ENCODE peak calls at places on chromosomes 4 and X, in four cellular contexts. One of them, this sample, is unnamed.

GRCh38 chr4:72286185-72286584 is 254.4 kb downstream of the NPFFR2 start:
- DNase-seq in AG04450: no peak
- DNase-seq in MM.1S: peak; percentile 23
- DNase-seq in choroid plexus epithelial cell: peak; percentile 39
- DNase-seq in this sample: peak; percentile 16

GRCh38 chr4:184348311-184349233 is 125.8 kb downstream of the IRF2 start:
- DNase-seq in choroid plexus epithelial cell: peak; percentile 80
- DNase-seq in AG04450: peak; percentile 39
- DNase-seq in MM.1S: no peak
- DNase-seq in this sample: peak; percentile 100

GRCh38 chr4:137644201-137644600 is 111.9 kb upstream of the PCDH18 start:
- DNase-seq in choroid plexus epithelial cell: peak; percentile 33
- DNase-seq in AG04450: no peak
- DNase-seq in MM.1S: no peak
- DNase-seq in this sample: peak; percentile 62

GRCh38 chrX:101081257-101081656 is 2.6 kb downstream of the TMEM35A start:
- DNase-seq in AG04450: no peak
- DNase-seq in MM.1S: no peak
- DNase-seq in choroid plexus epithelial cell: no peak
- DNase-seq in this sample: no peak

GRCh38 chrX:116232833-116233232 is 62.3 kb downstream of the AGTR2 start:
- DNase-seq in MM.1S: no peak
- DNase-seq in AG04450: no peak
- DNase-seq in choroid plexus epithelial cell: peak; percentile 86
- DNase-seq in this sample: peak; percentile 64

GRCh38 chr4:106583567-106583966 is 215.0 kb upstream of the GIMD1 start:
- DNase-seq in choroid plexus epithelial cell: peak; percentile 98
- DNase-seq in AG04450: peak; percentile 63
- DNase-seq in MM.1S: no peak
- DNase-seq in this sample: peak; percentile 89

GRCh38 chr4:168480991-168481588 is 798 bp upstream of the DDX60L start:
- DNase-seq in choroid plexus epithelial cell: peak; percentile 88
- DNase-seq in MM.1S: peak; percentile 55
- DNase-seq in AG04450: peak; percentile 41
- DNase-seq in this sample: peak; percentile 76

GRCh38 chrX:13177921-13178320 is 133.5 kb upstream of the FAM9C start:
- DNase-seq in AG04450: no peak
- DNase-seq in MM.1S: no peak
- DNase-seq in choroid plexus epithelial cell: no peak
- DNase-seq in this sample: no peak

GRCh38 chrX:136067946-136068345 is 79.4 kb upstream of the FHL1 start:
- DNase-seq in choroid plexus epithelial cell: no peak
- DNase-seq in AG04450: no peak
- DNase-seq in MM.1S: no peak
- DNase-seq in this sample: no peak

GRCh38 chr4:99825272-99825671 is 8.6 kb downstream of the DAPP1 start:
- DNase-seq in MM.1S: no peak
- DNase-seq in AG04450: no peak
- DNase-seq in choroid plexus epithelial cell: no peak
- DNase-seq in this sample: no peak

GRCh38 chr4:3007724-3008123 is 44.4 kb downstream of the GRK4 start:
- DNase-seq in AG04450: no peak
- DNase-seq in MM.1S: no peak
- DNase-seq in choroid plexus epithelial cell: no peak
- DNase-seq in this sample: no peak

GRCh38 chrX:111687305-111687704 is 6.3 kb downstream of the ALG13 start:
- DNase-seq in choroid plexus epithelial cell: no peak
- DNase-seq in MM.1S: no peak
- DNase-seq in AG04450: no peak
- DNase-seq in this sample: no peak

GRCh38 chr4:150782921-150783320 is 201.0 kb downstream of the MAB21L2 start:
- DNase-seq in MM.1S: no peak
- DNase-seq in choroid plexus epithelial cell: peak; percentile 53
- DNase-seq in AG04450: no peak
- DNase-seq in this sample: peak; percentile 18

GRCh38 chrX:45900751-45901150 is 644.5 kb downstream of the ZNF674 start:
- DNase-seq in choroid plexus epithelial cell: peak; percentile 84
- DNase-seq in MM.1S: no peak
- DNase-seq in AG04450: no peak
- DNase-seq in this sample: peak; percentile 35

GRCh38 chr4:152860057-152860456 is 76.1 kb upstream of the FHDC1 start:
- DNase-seq in choroid plexus epithelial cell: peak; percentile 44
- DNase-seq in AG04450: no peak
- DNase-seq in MM.1S: no peak
- DNase-seq in this sample: no peak

GRCh38 chr4:175412161-175412560 is 399.9 kb downstream of the GPM6A start:
- DNase-seq in choroid plexus epithelial cell: no peak
- DNase-seq in MM.1S: no peak
- DNase-seq in AG04450: no peak
- DNase-seq in this sample: peak; percentile 53

GRCh38 chrX:57177070-57177469 is 39.9 kb upstream of the SPIN2A start:
- DNase-seq in MM.1S: no peak
- DNase-seq in choroid plexus epithelial cell: no peak
- DNase-seq in AG04450: no peak
- DNase-seq in this sample: no peak

GRCh38 chr4:108168672-108169562 is at the start of gene LEF1:
- DNase-seq in AG04450: no peak
- DNase-seq in choroid plexus epithelial cell: peak; percentile 47
- DNase-seq in MM.1S: peak; percentile 90
- DNase-seq in this sample: peak; percentile 31

GRCh38 chr4:156977435-156978160 is 6.0 kb upstream of the PDGFC start:
- DNase-seq in choroid plexus epithelial cell: peak; percentile 68
- DNase-seq in MM.1S: no peak
- DNase-seq in AG04450: peak; percentile 90
- DNase-seq in this sample: peak; percentile 68

GRCh38 chrX:10617186-10617963 is 3.0 kb downstream of the MID1 start:
- DNase-seq in MM.1S: no peak
- DNase-seq in AG04450: no peak
- DNase-seq in choroid plexus epithelial cell: no peak
- DNase-seq in this sample: no peak

GRCh38 chr4:52477191-52477590 is 181.9 kb downstream of the USP46 start:
- DNase-seq in AG04450: no peak
- DNase-seq in MM.1S: no peak
- DNase-seq in choroid plexus epithelial cell: no peak
- DNase-seq in this sample: no peak

GRCh38 chr4:89482248-89482647 is 174.6 kb upstream of the GPRIN3 start:
- DNase-seq in choroid plexus epithelial cell: peak; percentile 83
- DNase-seq in MM.1S: peak; percentile 49
- DNase-seq in AG04450: no peak
- DNase-seq in this sample: peak; percentile 54

GRCh38 chr4:8191136-8191747 is 7.8 kb upstream of the SH3TC1 start:
- DNase-seq in AG04450: no peak
- DNase-seq in choroid plexus epithelial cell: peak; percentile 91
- DNase-seq in MM.1S: peak; percentile 63
- DNase-seq in this sample: peak; percentile 92

GRCh38 chr4:83486457-83487129 is 1.7 kb upstream of the ABRAXAS1 start:
- DNase-seq in MM.1S: no peak
- DNase-seq in AG04450: no peak
- DNase-seq in choroid plexus epithelial cell: no peak
- DNase-seq in this sample: no peak

GRCh38 chrX:70553516-70553915 is 108.9 kb downstream of the DLG3 start:
- DNase-seq in AG04450: no peak
- DNase-seq in MM.1S: peak; percentile 44
- DNase-seq in choroid plexus epithelial cell: no peak
- DNase-seq in this sample: no peak

GRCh38 chrX:44897539-44897938 is 24.6 kb downstream of the KDM6A start:
- DNase-seq in choroid plexus epithelial cell: no peak
- DNase-seq in MM.1S: no peak
- DNase-seq in AG04450: no peak
- DNase-seq in this sample: no peak

GRCh38 chrX:10041383-10041782 is 74.2 kb downstream of the CLDN34 start:
- DNase-seq in MM.1S: no peak
- DNase-seq in choroid plexus epithelial cell: peak; percentile 80
- DNase-seq in AG04450: no peak
- DNase-seq in this sample: no peak

GRCh38 chrX:154371771-154372300 is 2.6 kb downstream of the FLNA start:
- DNase-seq in AG04450: no peak
- DNase-seq in choroid plexus epithelial cell: no peak
- DNase-seq in MM.1S: no peak
- DNase-seq in this sample: no peak

GRCh38 chr4:94253036-94253435 is 45.4 kb downstream of the SMARCAD1 start:
- DNase-seq in choroid plexus epithelial cell: peak; percentile 21
- DNase-seq in AG04450: no peak
- DNase-seq in MM.1S: no peak
- DNase-seq in this sample: no peak

GRCh38 chrX:132954323-132954722 is 4.1 kb downstream of the HS6ST2 start:
- DNase-seq in AG04450: no peak
- DNase-seq in choroid plexus epithelial cell: no peak
- DNase-seq in MM.1S: no peak
- DNase-seq in this sample: no peak

GRCh38 chrX:132958086-132958703 is at the start of gene HS6ST2:
- DNase-seq in choroid plexus epithelial cell: no peak
- DNase-seq in MM.1S: no peak
- DNase-seq in AG04450: no peak
- DNase-seq in this sample: no peak

GRCh38 chrX:132955710-132956109 is 2.7 kb downstream of the HS6ST2 start:
- DNase-seq in MM.1S: no peak
- DNase-seq in AG04450: no peak
- DNase-seq in choroid plexus epithelial cell: no peak
- DNase-seq in this sample: no peak

GRCh38 chrX:132956421-132957210 is 1.8 kb downstream of the HS6ST2 start:
- DNase-seq in MM.1S: no peak
- DNase-seq in choroid plexus epithelial cell: no peak
- DNase-seq in AG04450: no peak
- DNase-seq in this sample: no peak

DNA sequence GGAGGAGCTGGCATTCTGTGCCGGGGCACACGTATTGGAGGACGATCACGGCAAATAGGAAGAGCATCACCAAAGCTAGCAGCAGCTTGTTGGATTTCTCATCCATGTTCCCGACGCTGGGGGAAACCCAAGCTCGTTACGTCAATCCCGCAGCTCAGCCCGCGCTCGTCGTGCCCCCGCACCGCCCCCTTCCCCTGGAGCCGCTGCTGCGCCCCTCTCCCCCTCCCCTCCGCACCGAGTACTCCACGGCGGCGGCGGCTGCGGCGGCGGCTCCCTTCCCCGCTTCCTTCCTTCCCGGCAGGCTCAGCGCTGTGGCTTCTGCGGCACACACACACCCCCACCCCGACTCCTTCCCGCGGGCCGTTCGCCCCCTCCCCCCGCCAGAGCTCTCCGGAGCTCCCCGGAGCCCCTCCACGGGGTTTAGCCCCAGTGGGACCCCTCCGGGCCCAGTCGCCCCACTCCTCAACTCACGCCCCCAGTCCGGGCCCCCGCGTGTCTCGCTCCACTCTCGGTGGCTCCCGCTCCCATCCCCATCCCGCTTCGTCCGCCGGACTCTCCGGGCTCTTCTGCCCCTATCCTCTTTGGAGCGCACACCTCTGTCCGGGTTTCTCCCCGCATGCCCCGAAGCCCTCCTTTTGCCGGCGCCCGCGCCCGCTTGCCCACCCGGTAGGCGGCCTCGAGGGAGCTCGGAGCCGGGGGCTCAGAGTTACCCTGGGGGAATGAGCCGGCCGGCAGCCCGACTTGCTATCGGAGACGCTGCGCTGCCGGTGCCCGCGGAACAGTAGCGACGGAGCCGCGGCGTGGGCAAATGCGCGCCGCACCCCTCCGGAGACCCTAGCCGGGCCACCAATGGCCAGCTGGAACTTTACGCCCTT is 981 bp downstream of the HS6ST2 start:
- DNase-seq in choroid plexus epithelial cell: no peak
- DNase-seq in MM.1S: no peak
- DNase-seq in AG04450: no peak
- DNase-seq in this sample: no peak
- TF ChIP-seq CTCF in choroid plexus epithelial cell: no peak
- TF ChIP-seq CTCF in MM.1S: no peak
- TF ChIP-seq CTCF in AG04450: no peak
- TF ChIP-seq CTCF in this sample: no peak

DNA sequence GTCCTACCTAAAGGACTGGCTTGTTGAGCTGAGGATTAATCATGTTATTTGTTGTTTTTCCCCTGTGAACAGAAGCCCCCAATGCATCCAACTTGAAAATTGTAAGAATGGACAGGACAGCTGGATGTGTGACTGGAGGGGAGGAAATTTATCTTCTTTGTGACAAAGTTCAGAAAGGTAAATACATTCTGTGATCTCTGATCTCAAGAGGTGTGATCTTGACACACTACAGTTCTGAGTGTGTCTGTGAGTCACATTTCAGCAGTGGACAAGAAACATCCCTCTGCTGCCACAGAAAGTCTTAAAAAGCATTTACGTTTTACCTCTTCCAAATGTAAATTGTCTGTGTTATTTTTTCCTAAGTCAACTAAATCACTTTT is 79.3 kb downstream of the NFKB1 start:
- DNase-seq in choroid plexus epithelial cell: no peak
- DNase-seq in AG04450: no peak
- DNase-seq in MM.1S: no peak
- DNase-seq in this sample: no peak
- H3K4me3 ChIP-seq in choroid plexus epithelial cell: no peak overlapping the region
- H3K4me3 ChIP-seq in AG04450: no peak overlapping the region
- H3K4me3 ChIP-seq in MM.1S: no peak overlapping the region
- H3K4me3 ChIP-seq in this sample: no peak overlapping the region

GRCh38 chrX:30938295-30938694 is 49.2 kb upstream of the TAB3 start:
- DNase-seq in AG04450: no peak
- DNase-seq in choroid plexus epithelial cell: no peak
- DNase-seq in MM.1S: no peak
- DNase-seq in this sample: no peak

GRCh38 chrX:30931920-30932319 is 42.9 kb upstream of the TAB3 start:
- DNase-seq in MM.1S: no peak
- DNase-seq in AG04450: no peak
- DNase-seq in choroid plexus epithelial cell: no peak
- DNase-seq in this sample: no peak

GRCh38 chrX:30930679-30931078 is 41.6 kb upstream of the TAB3 start:
- DNase-seq in choroid plexus epithelial cell: no peak
- DNase-seq in AG04450: no peak
- DNase-seq in MM.1S: no peak
- DNase-seq in this sample: no peak

GRCh38 chrX:30939928-30940327 is 50.9 kb upstream of the TAB3 start:
- DNase-seq in MM.1S: no peak
- DNase-seq in choroid plexus epithelial cell: no peak
- DNase-seq in AG04450: no peak
- DNase-seq in this sample: no peak

DNA sequence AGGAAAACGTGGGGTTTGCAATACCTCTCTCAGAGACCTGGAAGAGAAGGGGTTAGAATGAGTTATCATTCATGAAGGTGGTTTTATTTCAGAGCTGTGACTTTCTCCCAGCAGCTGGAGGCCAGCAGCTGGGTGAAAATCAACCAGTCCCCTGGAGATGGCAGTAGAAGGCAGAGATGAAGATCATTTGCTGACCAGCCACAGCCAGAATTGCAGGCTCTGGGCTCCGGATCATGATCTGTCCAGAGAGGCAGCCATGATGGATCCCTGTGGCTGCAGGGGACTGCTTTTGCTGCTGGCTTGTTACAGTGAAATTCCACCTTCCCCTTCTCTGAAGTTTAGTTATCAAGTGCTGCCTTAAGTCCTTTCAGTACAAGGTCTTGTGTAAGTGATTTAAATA is 46.9 kb upstream of the TAB3 start:
- DNase-seq in choroid plexus epithelial cell: peak; percentile 42
- DNase-seq in AG04450: no peak
- DNase-seq in MM.1S: no peak
- DNase-seq in this sample: peak; percentile 3
- TF ChIP-seq CTCF in choroid plexus epithelial cell: peak; percentile 44
- TF ChIP-seq CTCF in AG04450: peak; percentile 31
- TF ChIP-seq CTCF in MM.1S: no peak
- TF ChIP-seq CTCF in this sample: peak; percentile 22

GRCh38 chr4:182960228-182960627 is 43.0 kb upstream of the DCTD start:
- DNase-seq in choroid plexus epithelial cell: no peak
- DNase-seq in AG04450: no peak
- DNase-seq in MM.1S: no peak
- DNase-seq in this sample: no peak
- H3K4me3 ChIP-seq in choroid plexus epithelial cell: no peak overlapping the region
- H3K4me3 ChIP-seq in AG04450: no peak overlapping the region
- H3K4me3 ChIP-seq in MM.1S: no peak overlapping the region
- H3K4me3 ChIP-seq in this sample: no peak overlapping the region

GRCh38 chrX:54447461-54447860 is 7.3 kb downstream of the TSR2 start:
- DNase-seq in MM.1S: no peak
- DNase-seq in choroid plexus epithelial cell: peak; percentile 28
- DNase-seq in AG04450: no peak
- DNase-seq in this sample: no peak
- TF ChIP-seq CTCF in MM.1S: no peak
- TF ChIP-seq CTCF in choroid plexus epithelial cell: peak; percentile 46
- TF ChIP-seq CTCF in AG04450: peak; percentile 12
- TF ChIP-seq CTCF in this sample: no peak